ENCODE peak calls at places on chromosomes 6 and 20, in seven cellular contexts. J is AG10803, S is AG09309, Q is GM13977, A is non-pigmented ciliary epithelial cell, E is NCI-H1417, N is right atrium auricular region. L is an unnamed sample.
A peak's percentile ranks its signal among the peaks of the same experiment; 100 is the strongest.

GRCh38 chr6:16398587-16398986 is 160.2 kb downstream of the GMPR start:
- DNase-seq in E (no peak), J (peak; percentile 84), A (peak; percentile 18), N (no peak), S (peak; percentile 52), Q (no peak), L (peak; percentile 73)

GRCh38 chr6:69780585-69781178 is 16.1 kb downstream of the LMBRD1 start:
- DNase-seq in A (no peak), S (no peak), Q (no peak), N (no peak), E (no peak), J (no peak), L (no peak)

GRCh38 chr20:20519269-20519668 is 151.4 kb downstream of the INSM1 start:
- DNase-seq in A (no peak), J (no peak), S (no peak), Q (no peak), N (no peak), E (no peak), L (no peak)

GRCh38 chr6:163291622-163292021 is 122.9 kb upstream of the QKI start:
- DNase-seq in N (no peak), Q (no peak), J (peak; percentile 1), S (no peak), A (no peak), E (no peak), L (peak; percentile 31)

GRCh38 chr6:22883061-22883717 is 313.8 kb downstream of the HDGFL1 start:
- DNase-seq in J (no peak), E (no peak), Q (no peak), S (no peak), N (no peak), A (no peak), L (no peak)

GRCh38 chr6:81818778-81819491 is 66.5 kb upstream of the TENT5A start:
- DNase-seq in E (no peak), S (no peak), Q (no peak), A (no peak), J (no peak), N (no peak), L (no peak)

GRCh38 chr6:118650500-118651281 is 700 bp downstream of the CEP85L start:
- DNase-seq in J (peak; percentile 46), E (peak; percentile 41), A (no peak), N (peak; percentile 63), S (no peak), Q (peak; percentile 57), L (peak; percentile 70)

GRCh38 chr20:37911838-37912273 is 8.9 kb downstream of the VSTM2L start:
- DNase-seq in S (peak; percentile 10), N (no peak), A (no peak), Q (peak; percentile 65), E (no peak), J (peak; percentile 63), L (peak; percentile 68)

GRCh38 chr6:132161283-132161682 is 210.1 kb upstream of the CCN2 start:
- DNase-seq in N (no peak), Q (peak; percentile 3), A (peak; percentile 34), E (no peak), J (peak; percentile 68), S (no peak), L (peak; percentile 64)

GRCh38 chr6:36851149-36851614 is 11.9 kb upstream of the CPNE5 start:
- DNase-seq in S (peak; percentile 73), J (peak; percentile 63), Q (peak; percentile 67), A (peak; percentile 34), N (peak; percentile 77), E (peak; percentile 87), L (peak; percentile 78)

GRCh38 chr6:158697798-158698197 is 47.9 kb downstream of the SYTL3 start:
- DNase-seq in S (no peak), N (no peak), J (peak; percentile 80), A (no peak), Q (no peak), E (no peak), L (peak; percentile 56)

GRCh38 chr6:137751768-137752560 is 115.1 kb upstream of the TNFAIP3 start:
- DNase-seq in J (no peak), A (no peak), Q (no peak), E (no peak), N (no peak), S (no peak), L (no peak)

GRCh38 chr20:33261465-33261864 is 21.5 kb upstream of the BPIFB1 start:
- DNase-seq in Q (no peak), A (no peak), S (no peak), E (no peak), N (no peak), J (no peak), L (no peak)

GRCh38 chr6:27532820-27533538 is 60.1 kb upstream of the ZNF184 start:
- DNase-seq in J (peak; percentile 59), E (no peak), N (no peak), A (no peak), Q (no peak), S (no peak), L (peak; percentile 88)

GRCh38 chr6:152563182-152563581 is 74.0 kb downstream of the SYNE1 start:
- DNase-seq in E (no peak), A (no peak), N (no peak), S (no peak), Q (no peak), J (no peak), L (no peak)

GRCh38 chr6:163260111-163260895 is 154.2 kb upstream of the QKI start:
- DNase-seq in A (no peak), E (no peak), J (no peak), N (no peak), Q (no peak), S (no peak), L (peak; percentile 43)

GRCh38 chr6:126743051-126743450 is 375.4 kb upstream of the RSPO3 start:
- DNase-seq in N (no peak), J (no peak), Q (no peak), S (no peak), A (no peak), E (no peak), L (no peak)

GRCh38 chr6:158807515-158808441 is 11.4 kb downstream of the EZR start:
- DNase-seq in A (no peak), N (no peak), J (no peak), S (no peak), Q (no peak), E (no peak), L (no peak)

GRCh38 chr20:41091926-41092325 is 45.4 kb upstream of the PLCG1 start:
- DNase-seq in Q (no peak), N (no peak), J (no peak), E (no peak), S (no peak), A (no peak), L (no peak)

GRCh38 chr20:2778602-2779321 is 21.7 kb downstream of the CPXM1 start:
- DNase-seq in Q (peak; percentile 15), E (no peak), N (no peak), S (no peak), A (no peak), J (no peak), L (no peak)

GRCh38 chr6:155177369-155177961 is 86.3 kb upstream of the CLDN20 start:
- DNase-seq in S (no peak), J (peak; percentile 73), N (no peak), E (peak; percentile 55), A (no peak), Q (no peak), L (peak; percentile 72)

GRCh38 chr6:159988983-159989454 is 20.1 kb downstream of the IGF2R start:
- DNase-seq in J (peak; percentile 24), E (no peak), Q (no peak), S (no peak), N (no peak), A (no peak), L (peak; percentile 69)

GRCh38 chr6:143397229-143398222 is 53.0 kb downstream of the ADAT2 start:
- DNase-seq in J (peak; percentile 93), A (peak; percentile 73), E (no peak), N (peak; percentile 85), S (peak; percentile 55), Q (no peak), L (peak; percentile 73)

GRCh38 chr20:6886065-6886729 is 118.7 kb downstream of the BMP2 start:
- DNase-seq in J (no peak), N (no peak), Q (no peak), S (no peak), A (no peak), E (peak; percentile 71), L (no peak)

GRCh38 chr6:31826793-31827285 is 699 bp upstream of the HSPA1B start:
- DNase-seq in A (no peak), N (peak; percentile 94), J (peak; percentile 92), E (no peak), S (peak; percentile 64), Q (peak; percentile 63), L (peak; percentile 89)

GRCh38 chr20:63461364-63461763 is 11.1 kb downstream of the KCNQ2 start:
- DNase-seq in S (no peak), J (no peak), E (no peak), Q (no peak), A (no peak), N (no peak), L (no peak)

GRCh38 chr6:158488065-158488464 is 71.8 kb upstream of the TMEM181 start:
- DNase-seq in S (peak; percentile 95), Q (no peak), E (no peak), J (peak; percentile 96), A (peak; percentile 95), N (no peak), L (peak; percentile 96)

GRCh38 chr20:61184194-61184593 is 67.9 kb upstream of the CDH4 start:
- DNase-seq in S (no peak), E (no peak), A (no peak), J (peak; percentile 20), N (no peak), Q (no peak), L (no peak)

GRCh38 chr6:169194737-169195136 is 58.9 kb downstream of the THBS2 start:
- DNase-seq in E (no peak), S (no peak), N (no peak), A (no peak), Q (no peak), J (no peak), L (no peak)

L was measured in EL.